ENCODE peak calls at places on chromosome 10, in six cellular contexts. S is H54; O is CD4-positive, alpha-beta T cell; R is caudate nucleus; V is RKO; Q is stimulated activated CD4-positive, alpha-beta T cell treated with anti-CD3 and anti-CD28 coated beads, Interleukin-4, amount 100 ng/mL, for 48 hours. N is an unnamed sample.
A peak's percentile ranks its signal among the peaks of the same experiment; 100 is the strongest.

GRCh38 chr10:124511205-124512039 is 49.8 kb downstream of the LHPP start:
- DNase-seq in Q (no peak), O (no peak), R (no peak), S (no peak), V (no peak), N (no peak)

GRCh38 chr10:99304027-99304856 is 24.9 kb upstream of the CNNM1 start:
- DNase-seq in S (no peak), O (no peak), V (no peak), R (no peak), Q (no peak), N (no peak)

GRCh38 chr10:43273543-43273942 is 6.7 kb upstream of the RASGEF1A start:
- DNase-seq in O (no peak), S (no peak), V (no peak), Q (no peak), R (no peak), N (no peak)

GRCh38 chr10:126171555-126171954 is 216.7 kb downstream of the ADAM12 start:
- DNase-seq in Q (no peak), O (no peak), S (peak; percentile 12), V (no peak), R (no peak), N (no peak)

GRCh38 chr10:3548702-3549101 is 236.3 kb downstream of the KLF6 start:
- DNase-seq in S (no peak), O (no peak), V (no peak), R (no peak), Q (no peak), N (no peak)

GRCh38 chr10:28559661-28560060 is 26.7 kb downstream of the WAC start:
- DNase-seq in Q (no peak), O (no peak), V (no peak), R (no peak), S (no peak), N (no peak)

GRCh38 chr10:132036887-132037675 is 28.7 kb upstream of the JAKMIP3 start:
- DNase-seq in O (no peak), Q (no peak), V (no peak), R (peak; percentile 43), S (no peak), N (no peak)

GRCh38 chr10:71234970-71235681 is 22.8 kb downstream of the UNC5B start:
- DNase-seq in O (no peak), R (no peak), V (no peak), S (no peak), Q (no peak), N (no peak)

GRCh38 chr10:23065549-23065948 is 29.8 kb upstream of the MSRB2 start:
- DNase-seq in R (peak; percentile 75), Q (no peak), S (peak; percentile 33), O (no peak), V (peak; percentile 14), N (no peak)

GRCh38 chr10:102476466-102477141 is 25.3 kb upstream of the C10orf95 start:
- DNase-seq in S (no peak), O (no peak), V (no peak), R (no peak), Q (no peak), N (no peak)

GRCh38 chr10:17227367-17228080 is 517 bp upstream of the VIM start:
- DNase-seq in Q (no peak), R (no peak), O (no peak), V (peak; percentile 49), S (no peak), N (no peak)

GRCh38 chr10:73406863-73407262 is 7.0 kb downstream of the ANXA7 start:
- DNase-seq in R (no peak), V (no peak), S (no peak), Q (no peak), O (no peak), N (no peak)

GRCh38 chr10:132311338-132311939 is 3.7 kb upstream of the STK32C start:
- DNase-seq in Q (no peak), S (no peak), V (no peak), O (no peak), R (no peak), N (no peak)

GRCh38 chr10:103547391-103547946 is 54.0 kb downstream of the NEURL1 start:
- DNase-seq in R (no peak), V (no peak), S (no peak), Q (no peak), O (no peak), N (no peak)

GRCh38 chr10:110861930-110862677 is 9.6 kb upstream of the PDCD4 start:
- DNase-seq in R (no peak), Q (no peak), V (no peak), O (no peak), S (no peak), N (no peak)

GRCh38 chr10:31317652-31318381 is 1.2 kb upstream of the ZEB1 start:
- DNase-seq in Q (peak; percentile 66), O (peak; percentile 57), R (no peak), V (peak; percentile 99), S (no peak), N (peak; percentile 65)

GRCh38 chr10:70940834-70941568 is 52.6 kb upstream of the PCBD1 start:
- DNase-seq in O (no peak), R (no peak), S (no peak), V (no peak), Q (no peak), N (no peak)

GRCh38 chr10:71974489-71975011 is 10.4 kb downstream of the CHST3 start:
- DNase-seq in O (no peak), V (peak; percentile 66), R (no peak), S (peak; percentile 93), Q (peak; percentile 48), N (no peak)

GRCh38 chr10:123117644-123118409 is 17.9 kb upstream of the HMX3 start:
- DNase-seq in Q (no peak), R (no peak), V (no peak), S (no peak), O (no peak), N (no peak)

GRCh38 chr10:71971311-71971731 is 7.1 kb downstream of the CHST3 start:
- DNase-seq in V (no peak), R (no peak), S (no peak), Q (no peak), O (no peak), N (no peak)

GRCh38 chr10:94450782-94451181 is 48.4 kb downstream of the TBC1D12 start:
- DNase-seq in Q (no peak), O (no peak), S (no peak), R (no peak), V (no peak), N (no peak)

GRCh38 chr10:10869592-10869991 is 148.1 kb upstream of the CELF2 start:
- DNase-seq in V (peak; percentile 63), O (no peak), Q (no peak), S (no peak), R (no peak), N (no peak)

GRCh38 chr10:19815478-19816419 is 483 bp upstream of the PLXDC2 start:
- DNase-seq in R (peak; percentile 71), V (no peak), Q (no peak), S (peak; percentile 17), O (no peak), N (peak; percentile 4)

GRCh38 chr10:31318382-31318853 is 598 bp upstream of the ZEB1 start:
- DNase-seq in Q (peak; percentile 51), R (peak; percentile 59), S (peak; percentile 78), O (no peak), V (peak; percentile 88), N (peak; percentile 55)

GRCh38 chr10:71938211-71938610 is 26.0 kb upstream of the CHST3 start:
- DNase-seq in R (no peak), V (no peak), S (no peak), O (no peak), Q (no peak), N (no peak)

GRCh38 chr10:120713573-120713972 is 137.6 kb upstream of the WDR11 start:
- DNase-seq in Q (no peak), S (no peak), V (no peak), R (no peak), O (no peak), N (peak; percentile 23)

GRCh38 chr10:30736685-30737232 is 107.2 kb upstream of the LYZL2 start:
- DNase-seq in O (no peak), R (no peak), Q (no peak), S (peak; percentile 82), V (peak; percentile 61), N (peak; percentile 96)

GRCh38 chr10:3398825-3399646 is 226.5 kb upstream of the PITRM1 start:
- DNase-seq in R (peak; percentile 46), O (no peak), S (no peak), V (no peak), Q (no peak), N (peak; percentile 14)

GRCh38 chr10:104614245-104614831 is 26.8 kb upstream of the SORCS3 start:
- DNase-seq in S (peak; percentile 54), O (no peak), V (peak; percentile 15), R (no peak), Q (peak; percentile 21), N (no peak)

GRCh38 chr10:5565671-5566581 is 41.2 kb downstream of the CALML3 start:
- DNase-seq in V (no peak), S (no peak), O (no peak), Q (no peak), R (no peak), N (no peak)

GRCh38 chr10:6014241-6014761 is 37.0 kb upstream of the IL15RA start:
- DNase-seq in Q (peak; percentile 29), O (peak; percentile 46), S (peak; percentile 23), R (peak; percentile 4), V (peak; percentile 71), N (peak; percentile 39)

GRCh38 chr10:88200637-88201036 is 337.2 kb downstream of the PTEN start:
- DNase-seq in V (no peak), R (no peak), S (no peak), O (no peak), Q (no peak), N (no peak)

GRCh38 chr10:112782176-112782907 is 167.7 kb upstream of the TCF7L2 start:
- DNase-seq in Q (no peak), S (no peak), V (no peak), O (no peak), R (no peak), N (no peak)

GRCh38 chr10:103616705-103617361 is 123.3 kb downstream of the NEURL1 start:
- DNase-seq in S (no peak), O (no peak), V (no peak), R (no peak), Q (no peak), N (no peak)